ENCODE peak calls at places on chromosomes 6 and 20, in four cellular contexts. K, O, E and H are unnamed samples.

GRCh38 chr6:1596088-1596852 is 13.4 kb upstream of the FOXC1 start:
- DNase-seq in O (no peak), E (peak), K (peak), H (no peak)

GRCh38 chr6:88704980-88705379 is 258.4 kb downstream of the RNGTT start:
- DNase-seq in E (no peak), O (peak), K (no peak), H (no peak)

GRCh38 chr20:4014031-4014474 is 1.3 kb downstream of the RNF24 start:
- DNase-seq in K (no peak), O (peak), E (peak), H (peak)

GRCh38 chr20:33373735-33374605 is 27.3 kb downstream of the CDK5RAP1 start:
- DNase-seq in O (no peak), E (no peak), K (no peak), H (peak)

GRCh38 chr6:117288083-117288715 is 22.8 kb downstream of the VGLL2 start:
- DNase-seq in K (no peak), O (no peak), E (no peak), H (no peak)

GRCh38 chr6:148746363-148747144 is at the start of gene UST:
- DNase-seq in O (peak), K (peak), E (peak), H (peak)

GRCh38 chr6:101085327-101085726 is 204.2 kb upstream of the ASCC3 start:
- DNase-seq in K (no peak), E (no peak), O (no peak), H (no peak)

GRCh38 chr6:46129301-46129633 is 522 bp upstream of the ENPP4 start:
- DNase-seq in E (no peak), O (no peak), K (no peak), H (no peak)

GRCh38 chr6:129502261-129502660 is 207.7 kb downstream of the ARHGAP18 start:
- DNase-seq in K (no peak), O (no peak), E (no peak), H (no peak)

GRCh38 chr6:129499871-129500219 is 210.1 kb downstream of the ARHGAP18 start:
- DNase-seq in K (no peak), O (no peak), E (no peak), H (no peak)

GRCh38 chr6:129498950-129499870 is 210.8 kb downstream of the ARHGAP18 start:
- DNase-seq in O (no peak), K (no peak), E (no peak), H (peak)

GRCh38 chr6:129501401-129502051 is 208.5 kb downstream of the ARHGAP18 start:
- DNase-seq in E (no peak), O (peak), K (peak), H (peak)

DNA sequence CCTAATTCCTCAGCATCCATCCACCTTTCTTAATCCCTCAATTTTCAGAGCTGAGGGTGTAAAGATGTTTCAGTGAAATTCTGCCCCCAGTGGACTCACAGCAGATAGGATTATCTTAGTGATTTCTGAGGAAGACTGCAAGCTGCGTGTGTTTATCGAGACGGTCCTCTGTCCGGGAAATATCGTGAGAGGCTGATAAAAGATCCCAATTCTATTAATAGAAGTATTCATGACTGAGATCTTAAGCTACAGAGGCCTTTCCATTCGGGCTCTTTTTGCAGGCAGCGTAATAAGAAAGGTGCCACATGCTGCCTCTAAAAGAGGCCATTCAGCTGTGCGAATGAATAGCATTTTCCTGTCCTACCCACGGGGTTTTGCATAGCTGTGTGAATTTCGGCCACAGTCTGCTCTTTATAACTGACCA is 209.0 kb downstream of the ARHGAP18 start:
- DNase-seq in E (no peak), K (no peak), O (no peak), H (no peak)
- TF ChIP-seq CTCF in E (no peak), K (peak), O (no peak), H (peak)

GRCh38 chr6:71404145-71404966 is 115.7 kb downstream of the OGFRL1 start:
- DNase-seq in O (no peak), K (no peak), E (no peak), H (no peak)

GRCh38 chr6:71400852-71401251 is 112.2 kb downstream of the OGFRL1 start:
- DNase-seq in E (no peak), K (no peak), O (no peak), H (no peak)

GRCh38 chr6:71404967-71405278 is 116.3 kb downstream of the OGFRL1 start:
- DNase-seq in O (no peak), E (no peak), K (no peak), H (no peak)

GRCh38 chr6:71403422-71404134 is 115.0 kb downstream of the OGFRL1 start:
- DNase-seq in O (no peak), K (no peak), E (no peak), H (no peak)

GRCh38 chr6:71402101-71402500 is 113.5 kb downstream of the OGFRL1 start:
- DNase-seq in E (no peak), K (no peak), O (no peak), H (no peak)
- H3K4me3 ChIP-seq in E (no peak), K (no peak), O (no peak), H (no peak)

GRCh38 chr6:32151885-32152311 is at the start of gene PRRT1:
- DNase-seq in K (no peak), O (no peak), E (peak), H (no peak)

GRCh38 chr6:32152414-32153251 is 894 bp upstream of the PRRT1 start:
- DNase-seq in K (no peak), O (no peak), E (peak), H (no peak)

GRCh38 chr6:32154514-32155161 is 697 bp downstream of the PPT2 start:
- DNase-seq in K (peak), O (no peak), E (peak), H (no peak)

GRCh38 chr6:32153835-32154513 is at the start of gene PPT2:
- DNase-seq in O (peak), E (peak), K (peak), H (peak)

DNA sequence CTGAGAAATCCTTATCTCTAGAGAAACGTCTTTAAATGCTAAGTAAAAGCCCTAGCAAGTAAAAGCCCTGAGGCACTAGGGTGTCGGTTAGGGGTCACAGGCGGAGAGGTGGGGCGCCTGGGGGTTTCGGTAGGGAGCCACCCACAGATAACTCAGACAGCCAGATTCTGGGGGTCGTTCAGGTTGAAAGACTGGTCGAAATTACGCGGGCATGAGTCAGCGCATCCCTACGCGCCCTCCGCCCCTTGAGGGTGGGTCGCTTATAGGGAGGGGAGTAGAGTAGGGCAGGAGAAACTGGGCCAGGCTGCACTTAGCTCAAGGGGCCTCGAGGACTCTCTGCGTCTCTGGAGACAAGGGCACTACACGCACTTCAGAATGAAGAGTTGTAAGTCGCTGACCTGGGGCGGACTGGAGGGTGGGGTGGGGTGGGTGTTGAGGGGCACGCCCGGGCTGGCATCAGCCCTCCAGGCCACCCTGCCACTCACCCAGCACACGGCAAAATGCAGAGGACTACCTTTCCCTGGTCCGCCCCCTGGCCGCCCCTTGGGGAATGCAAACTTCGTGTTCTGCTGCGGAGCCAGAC is 598 bp upstream of the PPT2 start:
- DNase-seq in O (no peak), K (peak), E (peak), H (no peak)
- TF ChIP-seq CTCF in O (peak), K (peak), E (peak), H (peak)

GRCh38 chr6:98467902-98468301 is 366.5 kb upstream of the POU3F2 start:
- DNase-seq in E (no peak), K (no peak), O (no peak), H (no peak)

GRCh38 chr6:98463038-98463437 is 371.3 kb upstream of the POU3F2 start:
- DNase-seq in K (no peak), O (no peak), E (no peak), H (no peak)

GRCh38 chr6:98458713-98459112 is 375.7 kb upstream of the POU3F2 start:
- DNase-seq in E (no peak), O (no peak), K (no peak), H (no peak)

GRCh38 chr6:98467091-98467490 is 367.3 kb upstream of the POU3F2 start:
- DNase-seq in E (no peak), K (no peak), O (no peak), H (no peak)

DNA sequence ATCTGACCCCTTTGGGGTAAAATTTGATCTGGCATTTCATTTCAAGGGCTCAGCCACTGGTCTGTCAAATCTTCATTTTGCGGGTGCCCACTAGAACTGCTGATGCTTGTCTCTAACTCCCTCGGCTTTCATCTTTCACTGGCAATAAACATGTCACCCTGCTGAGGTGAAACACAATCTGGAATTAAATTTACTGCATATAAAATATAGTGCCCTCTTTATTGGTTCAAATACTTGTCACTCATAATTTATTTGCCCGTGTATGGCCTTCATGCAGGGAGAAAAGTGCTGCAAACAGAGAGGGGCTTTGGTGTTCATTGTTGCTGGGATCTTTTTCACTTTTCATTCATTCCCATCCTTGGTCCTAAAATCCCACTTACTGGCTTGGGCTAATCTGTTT is 370.7 kb upstream of the POU3F2 start:
- DNase-seq in K (no peak), E (no peak), O (no peak), H (no peak)
- H3K4me3 ChIP-seq in K (no peak), E (no peak), O (no peak), H (no peak)

GRCh38 chr6:12601881-12602280 is 114.7 kb upstream of the PHACTR1 start:
- DNase-seq in O (no peak), E (no peak), K (no peak), H (no peak)

GRCh38 chr6:12605888-12606345 is 110.7 kb upstream of the PHACTR1 start:
- DNase-seq in E (peak), O (no peak), K (no peak), H (peak)

GRCh38 chr6:12602951-12603710 is 113.4 kb upstream of the PHACTR1 start:
- DNase-seq in O (peak), E (peak), K (no peak), H (peak)

GRCh38 chr6:12602342-12602741 is 114.2 kb upstream of the PHACTR1 start:
- DNase-seq in O (no peak), K (no peak), E (no peak), H (no peak)

DNA sequence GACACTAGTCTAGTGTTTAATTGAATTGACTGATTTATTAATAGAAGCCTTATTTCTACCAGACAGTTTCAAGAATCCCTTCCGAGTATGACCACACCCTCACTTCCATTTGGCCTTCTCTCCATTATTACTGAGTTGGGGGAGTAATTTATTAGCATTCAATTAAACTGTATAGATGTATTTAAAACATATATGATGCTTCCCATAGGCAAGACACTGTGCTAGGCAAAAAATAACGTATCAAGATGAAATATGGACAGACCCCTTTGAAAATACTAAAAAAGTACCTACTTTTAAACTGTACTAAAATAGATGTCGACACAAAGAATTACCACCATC is 112.9 kb upstream of the PHACTR1 start:
- DNase-seq in O (no peak), K (no peak), E (no peak), H (no peak)
- TF ChIP-seq CTCF in O (no peak), K (no peak), E (no peak), H (no peak)

GRCh38 chr20:37298190-37298939 is 8.9 kb downstream of the MANBAL start:
- DNase-seq in O (no peak), E (peak), K (no peak), H (no peak)

GRCh38 chr20:37296371-37296770 is 6.9 kb downstream of the MANBAL start:
- DNase-seq in K (no peak), O (no peak), E (no peak), H (no peak)

GRCh38 chr20:37295001-37295400 is 5.5 kb downstream of the MANBAL start:
- DNase-seq in O (peak), E (no peak), K (no peak), H (peak)

GRCh38 chr20:37295595-37295994 is 6.1 kb downstream of the MANBAL start:
- DNase-seq in K (no peak), E (no peak), O (no peak), H (no peak)

DNA sequence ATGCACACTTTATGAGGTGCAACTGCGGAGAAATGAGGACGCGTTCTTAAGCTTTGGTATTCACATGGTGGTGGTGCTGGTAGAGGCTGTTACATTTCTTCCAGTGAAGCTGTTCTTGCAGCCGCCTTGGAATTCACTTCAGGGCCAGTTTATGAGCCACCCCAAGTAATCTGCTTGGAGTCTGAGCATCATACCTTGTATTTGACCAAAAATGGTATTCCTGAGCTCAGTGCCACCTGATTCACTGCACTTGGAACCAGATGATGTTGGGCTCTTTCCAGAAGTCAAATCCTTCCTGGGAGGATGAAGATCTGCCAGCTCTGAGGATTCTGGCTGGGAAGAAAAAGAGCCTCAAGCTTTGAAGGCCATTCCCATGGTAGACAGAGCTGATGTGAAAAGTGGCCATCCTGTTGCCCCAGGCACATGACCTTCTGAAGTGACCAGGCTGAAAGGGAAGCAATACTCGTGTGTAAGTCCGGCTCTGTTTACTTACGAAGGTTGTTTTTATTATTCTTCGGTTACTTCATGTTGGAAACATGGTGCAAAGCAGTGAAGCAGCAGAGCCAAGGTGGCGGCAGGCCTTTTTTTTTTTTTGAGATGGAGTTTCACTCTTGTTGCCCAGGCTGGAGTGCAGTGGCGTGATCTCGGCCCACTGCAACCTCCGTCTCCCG is 7.7 kb downstream of the MANBAL start:
- DNase-seq in O (peak), E (peak), K (no peak), H (peak)
- H3K4me3 ChIP-seq in O (no peak), E (no peak), K (no peak), H (no peak)

DNA sequence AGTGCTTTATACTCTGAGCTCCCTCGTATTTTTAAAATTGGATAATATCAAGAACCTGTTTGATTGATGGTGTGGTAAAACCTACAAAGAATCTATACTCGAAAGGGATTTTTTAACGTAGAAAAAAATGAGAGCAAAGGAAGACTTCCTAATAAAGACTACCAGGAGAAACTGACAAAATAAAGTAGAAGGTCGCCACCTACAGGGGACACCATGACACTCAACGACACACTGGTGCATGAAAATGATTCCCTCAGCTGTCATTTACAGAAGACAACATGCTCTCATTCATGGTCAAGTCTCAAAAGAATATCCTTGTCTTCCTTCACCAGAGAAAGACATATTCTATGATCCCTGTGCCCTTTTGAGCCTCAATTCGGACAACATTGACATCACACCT is 10.1 kb upstream of the NHSL1 start:
- DNase-seq in E (no peak), O (no peak), K (no peak), H (no peak)
- TF ChIP-seq CTCF in E (no peak), O (peak), K (peak), H (peak)